ENCODE peak calls at places on chromosomes 11 and 22, in six cellular contexts. G is anterior cingulate cortex, Z is A549, B is SHP77 treated with DMSO at 0.1 percent for 48 hours, N is GM20000, J is AG08395. A is an unnamed sample.

GRCh38 chr22:35186492-35186891 is 70.8 kb upstream of the HMGXB4 start:
- DNase-seq in G (no peak), Z (no peak), B (no peak), N (no peak), J (no peak), A (no peak)

GRCh38 chr11:124938206-124938765 is 2.4 kb upstream of the HEPACAM start:
- DNase-seq in G (no peak), Z (no peak), B (no peak), N (no peak), J (peak), A (no peak)

GRCh38 chr11:120385690-120386089 is 49.5 kb downstream of the ARHGEF12 start:
- DNase-seq in G (no peak), Z (no peak), B (no peak), N (no peak), J (no peak), A (no peak)

GRCh38 chr11:47523491-47524199 is 29.3 kb downstream of the CELF1 start:
- DNase-seq in G (no peak), Z (peak), B (no peak), N (no peak), J (peak), A (peak)

GRCh38 chr11:71452354-71453020 is 516 bp upstream of the NADSYN1 start:
- DNase-seq in G (no peak), Z (no peak), B (peak), N (no peak), J (peak), A (no peak)

GRCh38 chr11:129317564-129317963 is 58.1 kb upstream of the BARX2 start:
- DNase-seq in G (no peak), Z (no peak), B (no peak), N (no peak), J (no peak), A (no peak)

GRCh38 chr11:128328955-128329551 is 258.3 kb downstream of the ETS1 start:
- DNase-seq in G (no peak), Z (no peak), B (no peak), N (no peak), J (no peak), A (no peak)

GRCh38 chr11:43238341-43238740 is 73.5 kb upstream of the API5 start:
- DNase-seq in G (no peak), Z (no peak), B (no peak), N (no peak), J (no peak), A (no peak)

GRCh38 chr11:94880216-94880615 is 93.1 kb downstream of the CWC15 start:
- DNase-seq in G (no peak), Z (peak), B (peak), N (no peak), J (no peak), A (peak)

GRCh38 chr22:43220625-43221380 is 33.9 kb upstream of the TTLL12 start:
- DNase-seq in G (no peak), Z (no peak), B (no peak), N (no peak), J (no peak), A (no peak)

GRCh38 chr22:44132724-44133123 is 48.0 kb upstream of the PARVG start:
- DNase-seq in G (no peak), Z (no peak), B (no peak), N (no peak), J (no peak), A (no peak)

GRCh38 chr11:101048479-101048878 is 81.1 kb downstream of the PGR start:
- DNase-seq in G (no peak), Z (no peak), B (no peak), N (no peak), J (no peak), A (no peak)

GRCh38 chr11:95584180-95584579 is 205.4 kb downstream of the FAM76B start:
- DNase-seq in G (no peak), Z (no peak), B (no peak), N (no peak), J (no peak), A (no peak)

GRCh38 chr22:27507935-27508504 is 293.5 kb downstream of the MN1 start:
- DNase-seq in G (no peak), Z (no peak), B (no peak), N (no peak), J (peak), A (no peak)

GRCh38 chr22:49406879-49407587 is 420.6 kb downstream of the BRD1 start:
- DNase-seq in G (no peak), Z (no peak), B (no peak), N (no peak), J (no peak), A (no peak)

GRCh38 chr11:96337541-96338530 is 5.2 kb downstream of the MAML2 start:
- DNase-seq in G (no peak), Z (no peak), B (no peak), N (peak), J (no peak), A (no peak)

GRCh38 chr22:26702906-26703830 is 45.8 kb downstream of the MIAT start:
- DNase-seq in G (no peak), Z (peak), B (no peak), N (no peak), J (no peak), A (no peak)

GRCh38 chr11:2186669-2187266 is 15.2 kb upstream of the TH start:
- DNase-seq in G (no peak), Z (peak), B (no peak), N (no peak), J (no peak), A (no peak)

GRCh38 chr11:120055646-120056045 is 82.3 kb downstream of the TRIM29 start:
- DNase-seq in G (no peak), Z (no peak), B (no peak), N (no peak), J (peak), A (no peak)

GRCh38 chr11:47592970-47593369 is 1.2 kb downstream of the C1QTNF4 start:
- DNase-seq in G (no peak), Z (no peak), B (no peak), N (no peak), J (no peak), A (no peak)

GRCh38 chr11:119375629-119376196 is 5.8 kb downstream of the USP2 start:
- DNase-seq in G (peak), Z (no peak), B (no peak), N (no peak), J (no peak), A (no peak)

GRCh38 chr11:106032861-106033260 is 10.8 kb upstream of the MSANTD4 start:
- DNase-seq in G (no peak), Z (no peak), B (no peak), N (no peak), J (no peak), A (no peak)

GRCh38 chr11:128893578-128894295 is 2.6 kb downstream of the KCNJ5 start:
- DNase-seq in G (no peak), Z (no peak), B (no peak), N (no peak), J (no peak), A (no peak)

GRCh38 chr11:69915501-69916250 is 96.5 kb upstream of the FGF3 start:
- DNase-seq in G (no peak), Z (peak), B (peak), N (peak), J (peak), A (no peak)

GRCh38 chr11:62804310-62805043 is 763 bp downstream of the NXF1 start:
- DNase-seq in G (no peak), Z (no peak), B (no peak), N (peak), J (no peak), A (no peak)